ENCODE peak calls at places on chromosomes 11 and 22, in nine cellular contexts. E is tibial artery, I is heart right ventricle, R is pancreas, M is uterus, J is MM.1S, K is tibial nerve, Z is cardiac muscle cell, N is heart left ventricle. L is an unnamed sample. For H3K36me3 and H3K27me3, the result is how much of the 10 kb centered on the place peaks cover.

GRCh38 chr11:61082931-61083531 is 19.3 kb upstream of the CD5 start:
- DNase-seq in E (peak), I (no peak), R (no peak), M (no peak), J (no peak), K (no peak), Z (no peak), N (no peak), L (no peak)

GRCh38 chr22:45497268-45497667 is 5.4 kb upstream of the FBLN1 start:
- DNase-seq in E (no peak), I (no peak), R (no peak), M (no peak), J (no peak), K (no peak), Z (no peak), N (no peak), L (no peak)

GRCh38 chr11:73977856-73978519 is 4.7 kb downstream of the UCP2 start:
- DNase-seq in E (no peak), I (no peak), R (no peak), M (no peak), J (no peak), K (no peak), Z (no peak), N (no peak), L (peak)

GRCh38 chr11:19679952-19680823 is 32.4 kb upstream of the NAV2 start:
- DNase-seq in E (peak), I (peak), R (peak), M (peak), J (no peak), K (peak), Z (peak), N (peak), L (no peak)

GRCh38 chr11:88979641-88980040 is 86.1 kb downstream of the GRM5 start:
- DNase-seq in E (no peak), I (no peak), R (no peak), M (no peak), J (no peak), K (no peak), Z (no peak), N (no peak), L (no peak)

GRCh38 chr11:61817471-61818202 is 834 bp upstream of the FADS1 start:
- DNase-seq in E (no peak), I (no peak), R (no peak), M (no peak), J (no peak), K (no peak), Z (no peak), N (no peak), L (no peak)

GRCh38 chr11:45756384-45757010 is 48.5 kb upstream of the SLC35C1 start:
- DNase-seq in E (no peak), I (no peak), R (no peak), M (no peak), J (no peak), K (no peak), Z (no peak), N (no peak), L (no peak)

GRCh38 chr11:128299132-128299726 is 288.1 kb downstream of the ETS1 start:
- DNase-seq in E (no peak), I (no peak), R (no peak), M (no peak), J (no peak), K (peak), Z (no peak), N (no peak), L (no peak)

GRCh38 chr22:17100621-17101020 is 15.8 kb downstream of the IL17RA start:
- DNase-seq in E (peak), I (no peak), R (no peak), M (no peak), J (no peak), K (no peak), Z (no peak), N (no peak), L (no peak)

GRCh38 chr11:76206327-76207081 is at the start of gene WNT11:
- DNase-seq in E (no peak), I (peak), R (peak), M (peak), J (peak), K (no peak), Z (peak), N (peak), L (peak)

GRCh38 chr22:19143967-19144400 is 467 bp downstream of the ESS2 start:
- DNase-seq in E (no peak), I (no peak), R (no peak), M (no peak), J (no peak), K (no peak), Z (peak), N (no peak), L (no peak)

GRCh38 chr11:67572305-67572704 is 11.3 kb upstream of the GSTP1 start:
- DNase-seq in E (no peak), I (no peak), R (no peak), M (no peak), J (no peak), K (no peak), Z (no peak), N (no peak), L (no peak)

GRCh38 chr22:31872209-31872608 is 72.1 kb upstream of the YWHAH start:
- DNase-seq in E (no peak), I (no peak), R (no peak), M (no peak), J (no peak), K (no peak), Z (peak), N (no peak), L (peak)

GRCh38 chr22:29245626-29246385 is 22.0 kb downstream of the RHBDD3 start:
- DNase-seq in E (peak), I (peak), R (peak), M (peak), J (peak), K (peak), Z (peak), N (peak), L (peak)

GRCh38 chr11:118106789-118107335 is 20.1 kb upstream of the SMIM35 start:
- DNase-seq in E (no peak), I (no peak), R (no peak), M (no peak), J (no peak), K (no peak), Z (peak), N (no peak), L (no peak)

GRCh38 chr11:17552392-17553248 is 5.6 kb downstream of the OTOG start:
- DNase-seq in E (peak), I (no peak), R (no peak), M (no peak), J (no peak), K (no peak), Z (no peak), N (no peak), L (peak)

GRCh38 chr11:112454841-112455240 is 194.2 kb upstream of the PLET1 start:
- DNase-seq in E (no peak), I (no peak), R (no peak), M (no peak), J (peak), K (no peak), Z (no peak), N (no peak), L (no peak)

GRCh38 chr22:36384766-36385400 is 2.9 kb downstream of the MYH9 start:
- DNase-seq in E (peak), I (no peak), R (no peak), M (peak), J (peak), K (no peak), Z (peak), N (no peak), L (no peak)

GRCh38 chr11:6497069-6497839 is at the start of gene DNHD1:
- DNase-seq in E (no peak), I (peak), R (no peak), M (no peak), J (no peak), K (no peak), Z (peak), N (no peak), L (no peak)

GRCh38 chr11:73577496-73577917 is 20.4 kb downstream of the FAM168A start:
- DNase-seq in E (no peak), I (no peak), R (no peak), M (no peak), J (no peak), K (no peak), Z (no peak), N (no peak), L (no peak)

GRCh38 chr11:94314064-94314463 is 9.7 kb downstream of the IZUMO1R start:
- DNase-seq in E (no peak), I (no peak), R (no peak), M (peak), J (no peak), K (no peak), Z (no peak), N (no peak), L (no peak)

GRCh38 chr11:103993502-103993901 is 42.9 kb upstream of the DDI1 start:
- DNase-seq in E (no peak), I (no peak), R (no peak), M (no peak), J (no peak), K (no peak), Z (no peak), N (no peak), L (no peak)

GRCh38 chr22:47173535-47174021 is 411.1 kb downstream of the TBC1D22A start:
- DNase-seq in E (peak), I (peak), R (no peak), M (no peak), J (no peak), K (no peak), Z (no peak), N (peak), L (no peak)

GRCh38 chr11:67664696-67665536 is 9.5 kb downstream of the ALDH3B2 start:
- DNase-seq in E (peak), I (no peak), R (no peak), M (no peak), J (no peak), K (no peak), Z (no peak), N (no peak), L (no peak)

GRCh38 chr11:71240865-71241691 is 11.3 kb downstream of the SHANK2 start:
- DNase-seq in E (no peak), I (no peak), R (no peak), M (no peak), J (no peak), K (peak), Z (peak), N (no peak), L (peak)

GRCh38 chr22:25668437-25668836 is 73.6 kb upstream of the MYO18B start:
- DNase-seq in E (no peak), I (no peak), R (no peak), M (peak), J (no peak), K (peak), Z (peak), N (no peak), L (no peak)

GRCh38 chr11:6576471-6577373 is 26.7 kb downstream of the RRP8 start:
- DNase-seq in E (no peak), I (no peak), R (no peak), M (peak), J (no peak), K (no peak), Z (peak), N (no peak), L (no peak)

DNA sequence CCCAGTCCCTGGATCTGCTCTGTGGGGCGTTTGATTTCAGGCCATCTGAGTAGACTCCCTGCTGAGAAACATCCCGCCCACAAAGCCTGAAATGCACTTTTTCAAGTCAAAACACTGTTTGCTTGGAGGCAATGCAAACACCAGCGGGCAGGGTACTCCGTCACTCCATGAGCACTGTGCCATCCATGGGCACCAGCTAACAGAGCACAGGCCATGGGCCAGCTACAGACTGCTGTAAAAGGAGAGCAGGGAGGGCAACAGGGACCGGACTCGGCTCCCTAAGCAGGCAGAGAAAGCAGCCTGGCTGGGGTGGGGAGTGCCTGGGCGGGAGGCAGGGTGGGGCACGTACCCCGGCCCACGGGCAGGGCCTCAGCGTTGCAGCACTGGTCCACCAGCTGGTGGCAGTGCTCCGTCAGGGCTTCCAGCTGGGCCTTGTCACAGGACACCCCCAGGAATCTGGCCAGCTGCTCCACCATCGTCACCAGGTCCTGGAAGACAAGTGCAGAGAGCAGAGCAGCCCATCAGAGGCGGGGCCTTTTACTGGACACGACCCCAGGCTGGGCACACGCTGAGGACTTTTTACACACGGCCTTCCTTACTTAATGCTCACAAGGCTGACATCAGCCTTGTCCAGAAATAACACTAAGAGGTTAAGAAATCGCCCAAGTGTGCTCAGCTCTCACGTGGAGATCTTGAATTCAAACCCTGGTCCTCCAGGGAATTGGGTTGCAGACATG is 16.8 kb upstream of the EFCAB6 start:
- DNase-seq in E (peak), I (peak), R (no peak), M (no peak), J (no peak), K (peak), Z (peak), N (peak), L (no peak)
- TF ChIP-seq CTCF in E (no peak), I (peak), R (no peak), M (no peak), J (no peak), K (no peak), Z (peak), N (peak), L (peak)

DNA sequence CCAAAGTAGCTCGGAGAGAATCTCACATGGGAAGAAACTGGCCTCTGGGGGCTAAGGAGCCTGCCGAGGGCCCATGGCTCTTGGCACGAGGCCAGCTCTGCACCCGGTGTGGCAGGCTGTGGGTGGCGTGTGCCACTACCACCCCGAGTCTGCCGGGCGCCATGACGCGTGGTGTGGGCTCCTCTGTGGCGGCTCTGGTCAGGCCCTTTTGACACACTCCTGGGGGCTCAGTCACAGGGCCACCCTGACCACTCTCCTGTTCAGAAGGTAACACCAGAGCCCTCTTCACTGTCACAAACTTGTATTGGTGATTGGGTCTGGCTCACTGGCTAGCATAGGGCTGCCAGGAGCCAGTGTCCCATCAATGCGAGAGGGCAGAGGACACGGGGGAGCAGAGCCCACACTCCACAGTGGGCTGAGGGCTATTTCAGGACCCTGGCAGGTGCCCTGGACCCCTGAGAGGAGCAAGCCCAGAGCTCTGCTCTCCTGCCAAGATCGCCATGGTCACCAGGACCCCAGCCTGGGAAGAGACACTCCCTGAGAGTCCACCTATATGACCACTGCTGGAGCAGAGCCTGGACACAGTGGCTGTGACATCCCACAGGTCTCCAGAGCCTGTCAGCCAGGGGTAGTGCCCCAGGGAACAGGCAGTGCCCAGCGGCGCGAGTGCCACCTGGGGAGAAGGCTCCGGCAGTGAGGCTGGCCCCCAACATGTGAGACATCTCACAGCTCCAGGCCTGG is 8.6 kb upstream of the PPM1F start:
- DNase-seq in E (no peak), I (no peak), R (no peak), M (no peak), J (no peak), K (no peak), Z (no peak), N (no peak), L (no peak)
- H3K36me3 ChIP-seq in E (half or more), I (under half), R (under half), M (under half), J (under half), K (under half), Z (under half), N (half or more), L (under half)

DNA sequence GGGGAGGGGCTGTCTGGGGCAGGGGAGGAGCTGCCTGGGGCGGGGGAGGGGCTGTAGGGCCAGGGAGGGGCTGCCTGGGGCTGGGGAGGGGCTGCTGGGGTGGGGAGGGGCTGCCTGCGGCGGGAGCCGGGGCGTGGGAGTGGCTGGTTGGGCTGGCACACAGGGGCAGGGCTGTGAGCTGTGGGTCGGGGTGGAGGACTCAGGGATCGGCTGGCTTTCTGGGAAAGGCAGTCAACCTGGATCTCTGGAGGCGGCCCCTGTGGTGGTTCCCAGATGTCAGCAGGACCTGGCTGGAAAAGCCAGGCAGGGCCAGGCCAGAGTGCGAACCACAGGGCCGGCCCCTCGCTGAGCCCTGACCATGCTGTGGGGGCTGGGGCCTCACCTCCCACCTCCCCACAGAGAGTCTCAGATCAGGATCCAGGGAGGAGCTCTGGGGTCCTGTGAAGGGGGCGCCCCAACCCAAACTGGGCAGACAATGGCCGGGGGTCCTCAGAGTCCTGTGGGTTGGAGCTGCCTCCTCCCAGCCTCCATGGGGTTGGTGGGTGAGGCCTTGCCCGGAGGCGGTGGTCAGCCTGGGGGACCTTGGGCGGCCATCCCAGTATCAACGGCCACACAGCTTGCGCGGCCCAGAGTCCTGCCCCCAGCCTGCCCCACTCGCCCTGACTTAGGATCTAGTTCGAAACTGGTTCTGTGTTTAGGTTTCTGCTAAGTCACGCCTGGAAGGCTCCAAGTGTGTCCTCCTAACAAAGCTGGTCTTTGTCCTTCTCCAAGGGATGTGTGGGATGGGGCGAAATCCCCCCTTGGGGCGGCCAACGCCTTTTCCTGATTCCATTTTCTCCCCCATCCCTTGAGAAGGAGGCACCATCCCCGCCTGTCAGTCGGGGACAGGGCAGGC is 1.9 kb downstream of the MUC5B start:
- DNase-seq in E (peak), I (peak), R (no peak), M (no peak), J (no peak), K (no peak), Z (no peak), N (peak), L (peak)
- H3K27me3 ChIP-seq in E (under half), I (half or more), R (under half), M (under half), J (half or more), K (under half), Z (under half), N (half or more), L (under half)

DNA sequence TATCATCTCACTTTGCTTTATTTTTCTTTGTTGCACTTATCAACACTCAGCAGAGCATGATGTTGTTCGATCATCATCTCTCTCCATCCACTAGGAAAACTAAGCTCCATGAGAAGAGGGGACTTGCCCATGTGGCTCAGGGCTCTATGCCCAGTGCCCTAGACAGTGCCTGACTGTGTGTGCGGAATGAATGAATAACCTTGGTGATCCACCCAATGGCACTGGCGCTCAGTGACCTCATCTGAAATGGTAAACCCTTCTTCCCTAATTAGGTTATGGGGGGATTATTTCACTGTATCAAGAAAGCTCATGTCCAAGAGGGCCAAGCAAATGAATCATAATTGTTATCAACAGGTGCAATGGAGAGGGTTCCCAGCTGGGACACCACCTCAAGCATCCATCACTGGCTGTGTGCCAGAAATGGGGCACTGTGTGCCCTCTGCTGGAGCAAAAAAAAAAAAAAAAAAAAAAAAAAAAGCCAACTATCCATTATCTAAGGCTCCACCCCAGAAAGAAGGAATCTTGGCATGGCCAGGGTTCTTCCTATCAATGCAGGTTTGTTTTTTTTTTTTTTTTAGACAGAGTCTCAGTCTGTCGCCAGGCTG is 172.6 kb downstream of the LARGE1 start:
- DNase-seq in E (no peak), I (no peak), R (peak), M (no peak), J (peak), K (no peak), Z (no peak), N (no peak), L (no peak)
- TF ChIP-seq CTCF in E (no peak), I (no peak), R (no peak), M (no peak), J (no peak), K (no peak), Z (no peak), N (no peak), L (no peak)

GRCh38 chr11:63818609-63819008 is 5.4 kb downstream of the SPINDOC start:
- DNase-seq in E (no peak), I (no peak), R (no peak), M (no peak), J (no peak), K (no peak), Z (no peak), N (no peak), L (no peak)

GRCh38 chr11:63826471-63827190 is 12.3 kb upstream of the MARK2 start:
- DNase-seq in E (no peak), I (no peak), R (no peak), M (no peak), J (no peak), K (no peak), Z (no peak), N (no peak), L (no peak)

GRCh38 chr11:63817758-63818498 is 4.7 kb downstream of the SPINDOC start:
- DNase-seq in E (no peak), I (no peak), R (no peak), M (no peak), J (no peak), K (no peak), Z (no peak), N (no peak), L (no peak)

GRCh38 chr11:63821411-63821810 is 8.2 kb downstream of the SPINDOC start:
- DNase-seq in E (no peak), I (no peak), R (no peak), M (no peak), J (no peak), K (no peak), Z (no peak), N (no peak), L (no peak)

DNA sequence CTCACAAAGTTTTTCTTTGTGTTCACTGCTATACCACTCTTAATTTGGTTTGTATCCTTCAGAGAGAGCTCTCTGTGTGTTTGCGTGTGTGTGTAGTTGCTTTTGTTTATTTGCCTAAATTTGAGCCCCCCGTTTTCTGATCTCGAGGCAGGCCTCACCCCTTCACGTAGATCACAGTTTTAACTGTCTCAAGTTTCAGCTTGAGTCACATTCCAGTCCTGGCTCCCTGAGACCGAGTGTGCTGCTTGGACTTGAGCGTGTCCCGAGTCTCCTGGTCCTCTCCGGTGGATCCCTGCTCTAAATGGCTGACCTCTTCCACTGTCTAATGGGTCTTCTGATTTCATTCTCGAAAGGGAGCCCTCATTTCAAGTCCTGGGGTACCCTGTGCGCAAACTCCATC is 9.2 kb downstream of the SPINDOC start:
- DNase-seq in E (no peak), I (no peak), R (no peak), M (no peak), J (no peak), K (no peak), Z (no peak), N (no peak), L (no peak)
- H3K36me3 ChIP-seq in E (half or more), I (half or more), R (under half), M (under half), J (under half), K (under half), Z (half or more), N (half or more), L (under half)

GRCh38 chr22:23245045-23245798 is 64.9 kb downstream of the BCR start:
- DNase-seq in E (no peak), I (no peak), R (no peak), M (no peak), J (no peak), K (no peak), Z (no peak), N (no peak), L (peak)
- H3K27me3 ChIP-seq in E (under half), I (under half), R (under half), M (under half), J (under half), K (under half), Z (under half), N (under half), L (under half)